ENCODE peak calls at places on chromosomes 13 and 19, in eight cellular contexts. One of them, this sample, is unnamed.

GRCh38 chr13:45367995-45368394 is 27.0 kb upstream of the TPT1 start:
- DNase-seq in esophagus muscularis mucosa: no peak
- DNase-seq in tibial nerve: no peak
- DNase-seq in upper lobe of left lung: no peak
- DNase-seq in heart left ventricle: no peak
- DNase-seq in A549: no peak
- DNase-seq in stomach: no peak
- DNase-seq in breast epithelium: no peak
- DNase-seq in this sample: no peak

GRCh38 chr13:23715762-23716235 is 145.6 kb downstream of the TNFRSF19 start:
- DNase-seq in esophagus muscularis mucosa: no peak
- DNase-seq in tibial nerve: no peak
- DNase-seq in upper lobe of left lung: no peak
- DNase-seq in A549: no peak
- DNase-seq in heart left ventricle: no peak
- DNase-seq in breast epithelium: no peak
- DNase-seq in stomach: peak
- DNase-seq in this sample: no peak

GRCh38 chr19:53521373-53522202 is 16.4 kb upstream of the ZNF331 start:
- DNase-seq in breast epithelium: no peak
- DNase-seq in heart left ventricle: no peak
- DNase-seq in esophagus muscularis mucosa: no peak
- DNase-seq in A549: no peak
- DNase-seq in stomach: no peak
- DNase-seq in tibial nerve: no peak
- DNase-seq in upper lobe of left lung: no peak
- DNase-seq in this sample: no peak

GRCh38 chr13:79724348-79725103 is 243.6 kb downstream of the NDFIP2 start:
- DNase-seq in A549: peak
- DNase-seq in tibial nerve: no peak
- DNase-seq in esophagus muscularis mucosa: no peak
- DNase-seq in heart left ventricle: no peak
- DNase-seq in breast epithelium: no peak
- DNase-seq in stomach: no peak
- DNase-seq in upper lobe of left lung: no peak
- DNase-seq in this sample: no peak

GRCh38 chr13:47829684-47830083 is 171.4 kb downstream of the SUCLA2 start:
- DNase-seq in esophagus muscularis mucosa: no peak
- DNase-seq in stomach: no peak
- DNase-seq in heart left ventricle: no peak
- DNase-seq in A549: no peak
- DNase-seq in breast epithelium: no peak
- DNase-seq in upper lobe of left lung: no peak
- DNase-seq in tibial nerve: no peak
- DNase-seq in this sample: no peak

GRCh38 chr19:3516675-3517207 is 10.6 kb downstream of the FZR1 start:
- DNase-seq in esophagus muscularis mucosa: no peak
- DNase-seq in upper lobe of left lung: no peak
- DNase-seq in tibial nerve: no peak
- DNase-seq in breast epithelium: no peak
- DNase-seq in stomach: peak
- DNase-seq in heart left ventricle: no peak
- DNase-seq in A549: no peak
- DNase-seq in this sample: no peak

GRCh38 chr13:29496241-29496712 is 99.2 kb downstream of the SLC7A1 start:
- DNase-seq in stomach: peak
- DNase-seq in A549: no peak
- DNase-seq in breast epithelium: no peak
- DNase-seq in tibial nerve: no peak
- DNase-seq in heart left ventricle: peak
- DNase-seq in esophagus muscularis mucosa: no peak
- DNase-seq in upper lobe of left lung: no peak
- DNase-seq in this sample: peak

GRCh38 chr19:29247912-29248311 is 35.0 kb upstream of the UQCRFS1 start:
- DNase-seq in A549: no peak
- DNase-seq in heart left ventricle: peak
- DNase-seq in tibial nerve: no peak
- DNase-seq in stomach: no peak
- DNase-seq in esophagus muscularis mucosa: no peak
- DNase-seq in breast epithelium: no peak
- DNase-seq in upper lobe of left lung: no peak
- DNase-seq in this sample: no peak

GRCh38 chr13:111926501-111927180 is 140.3 kb upstream of the SOX1 start:
- DNase-seq in heart left ventricle: no peak
- DNase-seq in esophagus muscularis mucosa: no peak
- DNase-seq in stomach: peak
- DNase-seq in breast epithelium: no peak
- DNase-seq in tibial nerve: no peak
- DNase-seq in A549: no peak
- DNase-seq in upper lobe of left lung: no peak
- DNase-seq in this sample: no peak

GRCh38 chr13:111484129-111484925 is 163.9 kb downstream of the TEX29 start:
- DNase-seq in breast epithelium: no peak
- DNase-seq in A549: no peak
- DNase-seq in upper lobe of left lung: no peak
- DNase-seq in tibial nerve: no peak
- DNase-seq in stomach: peak
- DNase-seq in heart left ventricle: no peak
- DNase-seq in esophagus muscularis mucosa: no peak
- DNase-seq in this sample: no peak

DNA sequence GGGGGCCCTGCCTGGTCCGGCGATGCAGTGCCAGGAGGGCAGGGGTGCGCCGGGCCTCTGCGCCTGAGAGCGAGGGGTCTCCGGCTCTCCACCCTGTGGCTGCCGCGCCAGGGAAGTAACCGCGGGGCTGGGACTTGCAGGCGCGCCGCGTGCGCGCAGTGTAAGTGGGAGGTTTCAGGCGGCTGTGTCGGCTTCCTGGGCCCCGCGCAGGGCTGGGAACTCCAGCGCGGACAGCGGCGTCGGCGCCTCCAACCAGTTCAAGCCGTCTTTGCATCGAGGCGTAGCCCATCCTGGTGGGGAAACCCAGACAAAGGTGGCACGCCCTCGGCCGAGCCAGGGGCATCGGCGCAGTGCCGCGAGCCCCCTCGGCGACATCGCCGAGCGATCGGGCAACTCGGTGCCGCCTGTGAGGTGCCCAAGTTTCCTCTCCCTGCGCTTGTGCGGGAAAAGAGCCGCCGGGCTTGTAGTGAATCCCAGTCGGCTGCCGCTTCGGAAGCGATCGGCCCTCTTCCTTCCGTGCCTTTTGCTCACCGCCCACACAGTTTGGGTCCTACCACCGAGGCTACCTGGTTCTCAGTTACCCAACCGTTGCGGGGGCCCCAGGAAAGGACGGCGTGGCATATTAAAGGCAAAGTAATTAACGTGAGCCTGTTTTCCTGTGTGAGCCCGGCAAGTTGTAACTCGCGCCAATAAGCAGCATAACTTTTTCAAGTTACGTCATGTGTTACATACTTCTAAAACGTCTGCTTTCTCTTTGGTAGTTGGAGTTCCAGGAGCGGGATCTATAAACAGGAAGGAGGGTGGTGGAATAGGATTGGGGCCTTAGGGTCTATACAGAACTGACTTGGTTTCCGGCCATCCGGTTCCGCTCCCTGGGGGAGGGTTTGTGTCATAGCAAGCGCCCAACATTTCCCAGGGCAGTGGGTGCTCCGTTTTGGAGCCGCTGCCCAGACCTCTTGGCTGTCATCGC is 1.2 kb downstream of the LRCH1 start:
- DNase-seq in esophagus muscularis mucosa: no peak
- DNase-seq in stomach: peak
- DNase-seq in A549: peak
- DNase-seq in heart left ventricle: peak
- DNase-seq in breast epithelium: peak
- DNase-seq in upper lobe of left lung: peak
- DNase-seq in tibial nerve: peak
- DNase-seq in this sample: peak
- TF ChIP-seq POLR2A in esophagus muscularis mucosa: peak
- TF ChIP-seq POLR2A in stomach: no peak
- TF ChIP-seq POLR2A in A549: no peak
- TF ChIP-seq POLR2A in heart left ventricle: no peak
- TF ChIP-seq POLR2A in breast epithelium: no peak
- TF ChIP-seq POLR2A in upper lobe of left lung: peak
- TF ChIP-seq POLR2A in tibial nerve: peak
- TF ChIP-seq POLR2A in this sample: peak

GRCh38 chr13:113898391-113898790 is 34.5 kb upstream of the GAS6 start:
- DNase-seq in breast epithelium: peak
- DNase-seq in heart left ventricle: no peak
- DNase-seq in tibial nerve: no peak
- DNase-seq in A549: no peak
- DNase-seq in esophagus muscularis mucosa: peak
- DNase-seq in stomach: no peak
- DNase-seq in upper lobe of left lung: no peak
- DNase-seq in this sample: no peak
- H3K27ac ChIP-seq in breast epithelium: no peak
- H3K27ac ChIP-seq in heart left ventricle: no peak
- H3K27ac ChIP-seq in tibial nerve: no peak
- H3K27ac ChIP-seq in A549: no peak
- H3K27ac ChIP-seq in esophagus muscularis mucosa: peak
- H3K27ac ChIP-seq in stomach: no peak
- H3K27ac ChIP-seq in upper lobe of left lung: no peak
- H3K27ac ChIP-seq in this sample: no peak

GRCh38 chr19:10107254-10107653 is 1.1 kb downstream of the PPAN start:
- DNase-seq in tibial nerve: no peak
- DNase-seq in upper lobe of left lung: no peak
- DNase-seq in esophagus muscularis mucosa: no peak
- DNase-seq in breast epithelium: no peak
- DNase-seq in stomach: no peak
- DNase-seq in heart left ventricle: no peak
- DNase-seq in A549: no peak
- DNase-seq in this sample: no peak

GRCh38 chr19:10104665-10105221 is 1.4 kb upstream of the PPAN start:
- DNase-seq in esophagus muscularis mucosa: no peak
- DNase-seq in A549: no peak
- DNase-seq in breast epithelium: no peak
- DNase-seq in tibial nerve: no peak
- DNase-seq in heart left ventricle: no peak
- DNase-seq in upper lobe of left lung: peak
- DNase-seq in stomach: no peak
- DNase-seq in this sample: no peak

GRCh38 chr19:10105241-10106099 is 692 bp upstream of the PPAN start:
- DNase-seq in A549: no peak
- DNase-seq in esophagus muscularis mucosa: no peak
- DNase-seq in stomach: no peak
- DNase-seq in heart left ventricle: no peak
- DNase-seq in breast epithelium: no peak
- DNase-seq in upper lobe of left lung: no peak
- DNase-seq in tibial nerve: no peak
- DNase-seq in this sample: no peak

GRCh38 chr19:10107817-10108367 is 1.7 kb downstream of the PPAN start:
- DNase-seq in A549: no peak
- DNase-seq in tibial nerve: no peak
- DNase-seq in breast epithelium: no peak
- DNase-seq in esophagus muscularis mucosa: no peak
- DNase-seq in upper lobe of left lung: no peak
- DNase-seq in heart left ventricle: no peak
- DNase-seq in stomach: no peak
- DNase-seq in this sample: no peak

DNA sequence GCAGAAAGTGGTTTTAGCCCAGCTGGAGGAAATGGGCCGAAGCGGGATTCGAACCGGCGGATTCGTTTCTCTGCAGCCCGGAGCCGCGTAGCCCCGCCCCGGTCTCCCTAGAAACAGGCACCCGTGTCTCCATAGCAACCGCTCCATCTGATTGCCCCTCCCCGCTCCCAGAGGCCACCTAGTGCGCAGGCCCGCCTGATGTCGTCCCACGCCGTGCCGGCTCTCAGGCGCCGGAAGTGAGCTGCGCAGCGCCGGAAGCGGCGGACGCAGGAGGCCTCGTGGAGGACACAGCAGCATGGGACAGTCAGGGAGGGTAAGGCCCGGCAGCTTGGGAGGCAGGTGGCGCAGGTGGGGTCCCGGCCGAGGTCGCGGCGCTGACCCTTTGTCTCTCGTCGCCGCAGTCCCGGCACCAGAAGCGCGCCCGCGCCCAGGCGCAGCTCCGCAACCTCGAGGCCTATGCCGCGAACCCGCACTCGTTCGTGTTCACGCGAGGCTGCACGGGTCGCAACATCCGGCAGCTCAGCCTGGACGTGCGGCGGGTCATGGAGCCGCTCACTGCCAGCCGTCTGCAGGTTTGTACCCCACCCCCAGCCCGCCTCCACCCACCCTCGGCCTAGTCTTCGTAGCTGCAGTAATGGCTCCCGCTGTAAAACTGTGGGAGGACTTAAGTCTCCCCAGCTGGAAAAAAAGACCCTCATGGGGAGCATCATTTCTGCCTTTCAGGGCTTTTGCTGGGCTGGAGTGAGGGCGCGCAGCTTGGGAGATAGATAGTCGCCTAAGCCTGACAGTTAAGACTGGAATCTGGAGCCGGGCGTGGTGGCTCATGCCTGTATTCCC is at the start of gene PPAN:
- DNase-seq in stomach: peak
- DNase-seq in esophagus muscularis mucosa: peak
- DNase-seq in breast epithelium: peak
- DNase-seq in A549: peak
- DNase-seq in heart left ventricle: peak
- DNase-seq in upper lobe of left lung: peak
- DNase-seq in tibial nerve: peak
- DNase-seq in this sample: peak
- TF ChIP-seq POLR2A in stomach: no peak
- TF ChIP-seq POLR2A in esophagus muscularis mucosa: peak
- TF ChIP-seq POLR2A in breast epithelium: no peak
- TF ChIP-seq POLR2A in A549: peak
- TF ChIP-seq POLR2A in heart left ventricle: peak
- TF ChIP-seq POLR2A in upper lobe of left lung: peak
- TF ChIP-seq POLR2A in tibial nerve: no peak
- TF ChIP-seq POLR2A in this sample: peak

GRCh38 chr13:109275848-109276247 is 510.5 kb downstream of the IRS2 start:
- DNase-seq in stomach: no peak
- DNase-seq in breast epithelium: no peak
- DNase-seq in esophagus muscularis mucosa: peak
- DNase-seq in tibial nerve: no peak
- DNase-seq in upper lobe of left lung: no peak
- DNase-seq in heart left ventricle: no peak
- DNase-seq in A549: no peak
- DNase-seq in this sample: no peak
- H3K27ac ChIP-seq in stomach: no peak
- H3K27ac ChIP-seq in breast epithelium: no peak
- H3K27ac ChIP-seq in esophagus muscularis mucosa: no peak
- H3K27ac ChIP-seq in tibial nerve: no peak
- H3K27ac ChIP-seq in upper lobe of left lung: peak
- H3K27ac ChIP-seq in heart left ventricle: no peak
- H3K27ac ChIP-seq in A549: peak
- H3K27ac ChIP-seq in this sample: no peak

DNA sequence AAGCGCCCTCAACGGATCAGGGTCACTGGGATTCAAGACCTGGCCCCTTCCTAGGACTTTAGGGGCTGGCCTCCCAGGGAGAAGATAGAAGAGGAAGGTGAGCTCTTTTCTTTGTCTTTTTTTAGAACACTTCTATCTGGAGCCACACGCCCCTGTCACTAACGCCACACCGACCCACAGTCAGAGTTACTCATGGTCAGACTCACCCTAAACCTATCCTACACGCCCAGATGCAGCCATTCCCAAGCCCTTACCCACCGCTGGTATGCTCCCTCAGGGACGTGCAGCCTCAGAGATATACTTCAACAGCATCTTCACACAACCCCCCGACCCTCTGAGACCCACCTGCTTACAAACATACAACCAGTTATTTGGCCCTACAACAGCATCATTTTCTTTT is 29.9 kb upstream of the MUC16 start:
- DNase-seq in heart left ventricle: no peak
- DNase-seq in esophagus muscularis mucosa: no peak
- DNase-seq in tibial nerve: no peak
- DNase-seq in upper lobe of left lung: no peak
- DNase-seq in breast epithelium: no peak
- DNase-seq in stomach: no peak
- DNase-seq in A549: no peak
- DNase-seq in this sample: no peak
- TF ChIP-seq POLR2A in heart left ventricle: no peak
- TF ChIP-seq POLR2A in esophagus muscularis mucosa: no peak
- TF ChIP-seq POLR2A in tibial nerve: no peak
- TF ChIP-seq POLR2A in upper lobe of left lung: no peak
- TF ChIP-seq POLR2A in breast epithelium: no peak
- TF ChIP-seq POLR2A in stomach: no peak
- TF ChIP-seq POLR2A in A549: no peak
- TF ChIP-seq POLR2A in this sample: no peak

This sample was measured in uterus.